ENCODE peak calls at places on chromosomes 4 and X, in four cellular contexts. Z is M059J, V is non-pigmented ciliary epithelial cell, A is midbrain. S is an unnamed sample.

GRCh38 chr4:98204236-98204553 is 57.0 kb upstream of the RAP1GDS1 start:
- DNase-seq in V (no peak), A (no peak), Z (no peak), S (no peak)

GRCh38 chr4:169050308-169050707 is 40.3 kb upstream of the CBR4 start:
- DNase-seq in A (no peak), V (no peak), Z (no peak), S (no peak)

GRCh38 chr4:71229477-71230257 is 109.2 kb upstream of the SLC4A4 start:
- DNase-seq in V (no peak), A (peak; percentile 66), Z (peak; percentile 43), S (no peak)

GRCh38 chrX:103311401-103311785 is 603 bp upstream of the BEX2 start:
- DNase-seq in V (no peak), A (no peak), Z (no peak), S (no peak)

GRCh38 chr4:86928400-86929255 is 6.2 kb upstream of the AFF1 start:
- DNase-seq in V (no peak), A (no peak), Z (no peak), S (no peak)

GRCh38 chr4:15906024-15906443 is 32.5 kb downstream of the FGFBP1 start:
- DNase-seq in V (no peak), Z (no peak), A (no peak), S (no peak)

GRCh38 chrX:123408856-123409737 is 225.0 kb downstream of the GRIA3 start:
- DNase-seq in A (no peak), Z (peak; percentile 29), V (peak; percentile 17), S (no peak)

GRCh38 chr4:74375824-74376426 is 11.0 kb downstream of the EREG start:
- DNase-seq in Z (no peak), V (no peak), A (no peak), S (no peak)

GRCh38 chr4:66178901-66179300 is 508.6 kb upstream of the EPHA5 start:
- DNase-seq in V (peak; percentile 37), A (peak; percentile 1), Z (peak; percentile 90), S (peak; percentile 18)

GRCh38 chr4:153555730-153556440 is 89.7 kb downstream of the TMEM131L start:
- DNase-seq in Z (peak; percentile 47), V (peak; percentile 56), A (no peak), S (peak; percentile 70)

GRCh38 chrX:3161686-3162085 is 120.4 kb downstream of the ARSF start:
- DNase-seq in Z (peak; percentile 55), A (no peak), V (no peak), S (no peak)

GRCh38 chr4:41410049-41410448 is 127.9 kb upstream of the LIMCH1 start:
- DNase-seq in V (no peak), Z (peak; percentile 68), A (no peak), S (no peak)

GRCh38 chr4:52780627-52781354 is 29.6 kb upstream of the ERVMER34-1 start:
- DNase-seq in Z (no peak), V (no peak), A (no peak), S (no peak)